ENCODE peak calls at places on chromosomes 11 and 22, in eight cellular contexts. V, E, H, L, P, R, B and Z are unnamed samples.

GRCh38 chr22:22770280-22770871 is 117.2 kb upstream of the IGLL5 start:
- DNase-seq in V (peak; percentile 20), L (peak; percentile 55), B (peak; percentile 22), H (no peak), R (no peak), P (peak; percentile 20), E (no peak), Z (peak; percentile 4)

GRCh38 chr11:57801185-57801490 is 39.5 kb downstream of the CTNND1 start:
- DNase-seq in H (no peak), V (no peak), P (no peak), R (no peak), L (no peak), B (no peak), E (no peak), Z (no peak)

GRCh38 chr11:68342459-68343158 is 30.2 kb downstream of the LRP5 start:
- DNase-seq in P (no peak), R (no peak), H (no peak), E (no peak), L (peak; percentile 60), B (peak; percentile 56), V (peak; percentile 65), Z (peak; percentile 73)

GRCh38 chr11:82682003-82682751 is 51.5 kb downstream of the FAM181B start:
- DNase-seq in B (peak; percentile 72), H (peak; percentile 78), P (peak; percentile 35), R (peak; percentile 57), E (no peak), V (peak; percentile 25), L (no peak), Z (peak; percentile 70)

GRCh38 chr22:23984430-23984829 is 4.5 kb downstream of the GSTT2 start:
- DNase-seq in H (no peak), P (peak; percentile 66), R (no peak), B (peak; percentile 12), V (no peak), L (no peak), E (no peak), Z (peak; percentile 11)

GRCh38 chr22:29799217-29799680 is 32.1 kb downstream of the UQCR10 start:
- DNase-seq in H (peak; percentile 99), V (peak; percentile 94), L (peak; percentile 95), B (peak; percentile 91), E (peak; percentile 90), R (peak; percentile 94), P (no peak), Z (peak; percentile 85)

GRCh38 chr22:19941365-19942070 is at the start of the genes COMT and TXNRD2:
- DNase-seq in V (peak; percentile 68), E (peak; percentile 95), P (peak; percentile 61), R (no peak), B (no peak), L (peak; percentile 81), H (peak; percentile 65), Z (peak; percentile 55)

GRCh38 chr11:93567406-93567819 is 24.2 kb upstream of the SMCO4 start:
- DNase-seq in P (no peak), H (peak; percentile 50), L (peak; percentile 90), E (no peak), V (peak; percentile 91), R (no peak), B (no peak), Z (peak; percentile 32)

GRCh38 chr11:121194731-121195596 is 93.9 kb downstream of the TECTA start:
- DNase-seq in V (peak; percentile 59), B (peak; percentile 58), P (peak; percentile 48), E (no peak), L (peak; percentile 39), R (peak; percentile 18), H (peak; percentile 57), Z (peak; percentile 65)

GRCh38 chr22:39152024-39152510 is 413 bp downstream of the CBX7 start:
- DNase-seq in V (no peak), B (no peak), P (no peak), R (no peak), L (no peak), E (no peak), H (no peak), Z (no peak)

GRCh38 chr22:38760477-38761201 is 4.8 kb upstream of the SUN2 start:
- DNase-seq in R (no peak), B (no peak), P (no peak), L (no peak), V (no peak), H (no peak), E (no peak), Z (no peak)

GRCh38 chr22:49562685-49563249 is 264.9 kb downstream of the BRD1 start:
- DNase-seq in R (no peak), H (no peak), V (no peak), B (no peak), L (no peak), E (no peak), P (no peak), Z (no peak)

GRCh38 chr22:36977401-36977861 is 41.8 kb downstream of the TST start:
- DNase-seq in V (peak; percentile 63), L (peak; percentile 67), P (peak; percentile 71), R (no peak), E (peak; percentile 94), B (peak; percentile 8), H (peak; percentile 25), Z (peak; percentile 12)

GRCh38 chr22:24208012-24208749 is 26.9 kb downstream of the SUSD2 start:
- DNase-seq in V (peak; percentile 79), B (peak; percentile 99), E (no peak), R (peak; percentile 93), L (peak; percentile 58), H (peak; percentile 97), P (no peak), Z (peak; percentile 98)

GRCh38 chr11:83459802-83460201 is 173.6 kb upstream of the CCDC90B start:
- DNase-seq in P (no peak), H (no peak), E (no peak), B (peak; percentile 73), V (no peak), L (no peak), R (no peak), Z (no peak)

GRCh38 chr11:10925149-10925926 is 67.5 kb upstream of the ZBED5 start:
- DNase-seq in H (no peak), B (no peak), V (no peak), L (no peak), P (no peak), E (no peak), R (no peak), Z (no peak)

GRCh38 chr22:20241579-20242392 is 26.3 kb downstream of the RTN4R start:
- DNase-seq in P (no peak), E (no peak), R (no peak), L (no peak), V (no peak), B (no peak), H (no peak), Z (no peak)

GRCh38 chr11:118785362-118785761 is 5.6 kb downstream of the DDX6 start:
- DNase-seq in V (no peak), P (no peak), R (no peak), L (no peak), H (peak; percentile 26), B (peak; percentile 25), E (no peak), Z (peak; percentile 32)

GRCh38 chr11:17432041-17432440 is 43.6 kb upstream of the KCNJ11 start:
- DNase-seq in R (no peak), E (peak; percentile 44), P (no peak), V (no peak), B (no peak), L (no peak), H (no peak), Z (no peak)

GRCh38 chr22:45629469-45630089 is 42.1 kb upstream of the ATXN10 start:
- DNase-seq in L (no peak), R (no peak), H (no peak), V (no peak), E (peak; percentile 29), P (no peak), B (no peak), Z (no peak)

GRCh38 chr22:36934153-36934939 is 20.9 kb downstream of the CSF2RB start:
- DNase-seq in H (no peak), R (no peak), E (no peak), V (no peak), L (no peak), P (no peak), B (peak; percentile 3), Z (no peak)

GRCh38 chr11:12150831-12151382 is 40.5 kb downstream of the MICAL2 start:
- DNase-seq in P (no peak), R (no peak), V (no peak), E (peak; percentile 15), B (peak; percentile 39), H (no peak), L (no peak), Z (peak; percentile 81)

GRCh38 chr11:9868641-9869040 is 204.8 kb downstream of the SWAP70 start:
- DNase-seq in H (no peak), P (no peak), B (peak; percentile 13), R (no peak), V (no peak), L (no peak), E (no peak), Z (no peak)

DNA sequence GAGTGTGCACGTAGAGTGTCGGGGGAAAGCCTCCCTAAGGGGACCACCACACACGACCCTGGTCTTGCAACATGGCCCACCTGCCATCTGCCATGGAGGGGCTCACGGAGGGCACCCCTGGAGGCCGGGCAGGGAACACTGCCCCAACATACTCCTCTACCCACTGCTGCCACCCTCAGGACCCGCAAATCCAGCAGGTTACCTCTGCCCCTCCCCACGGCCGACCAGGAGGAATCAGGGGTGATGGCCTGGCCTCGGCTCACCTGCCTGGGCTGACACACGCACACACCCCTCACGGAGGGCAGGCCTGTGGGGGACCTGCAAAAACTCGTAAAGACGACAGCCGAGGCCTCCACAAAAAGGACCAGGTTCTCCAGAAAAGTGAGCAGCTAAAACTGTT is 30.2 kb downstream of the CHID1 start:
- DNase-seq in E (no peak), P (no peak), V (no peak), B (no peak), L (no peak), R (no peak), H (no peak), Z (no peak)
- H3K4me3 ChIP-seq in E (no peak overlapping the region), P (no peak overlapping the region), V (no peak overlapping the region), B (no peak overlapping the region), L (no peak overlapping the region), R (no peak overlapping the region), H (no peak overlapping the region), Z (no peak overlapping the region)

GRCh38 chr11:66619080-66619554 is 2.7 kb downstream of the RBM14 start:
- DNase-seq in L (no peak), E (no peak), V (peak; percentile 38), R (no peak), H (peak; percentile 75), B (peak; percentile 93), P (peak; percentile 83), Z (peak; percentile 74)
- H3K4me3 ChIP-seq in L (peak overlapping the region; percentile 90), E (peak overlapping the region; percentile 91), V (no peak overlapping the region), R (peak overlapping the region; percentile 88), H (peak overlapping the region; percentile 97), B (peak overlapping the region; percentile 78), P (peak overlapping the region; percentile 99), Z (peak overlapping the region; percentile 91)

GRCh38 chr11:127627629-127628462 is 627.3 kb upstream of the KIRREL3 start:
- DNase-seq in H (no peak), R (no peak), E (no peak), L (no peak), B (peak; percentile 7), V (peak; percentile 75), P (no peak), Z (no peak)
- H3K4me3 ChIP-seq in H (no peak overlapping the region), R (no peak overlapping the region), E (no peak overlapping the region), L (no peak overlapping the region), B (no peak overlapping the region), V (no peak overlapping the region), P (no peak overlapping the region), Z (no peak overlapping the region)

DNA sequence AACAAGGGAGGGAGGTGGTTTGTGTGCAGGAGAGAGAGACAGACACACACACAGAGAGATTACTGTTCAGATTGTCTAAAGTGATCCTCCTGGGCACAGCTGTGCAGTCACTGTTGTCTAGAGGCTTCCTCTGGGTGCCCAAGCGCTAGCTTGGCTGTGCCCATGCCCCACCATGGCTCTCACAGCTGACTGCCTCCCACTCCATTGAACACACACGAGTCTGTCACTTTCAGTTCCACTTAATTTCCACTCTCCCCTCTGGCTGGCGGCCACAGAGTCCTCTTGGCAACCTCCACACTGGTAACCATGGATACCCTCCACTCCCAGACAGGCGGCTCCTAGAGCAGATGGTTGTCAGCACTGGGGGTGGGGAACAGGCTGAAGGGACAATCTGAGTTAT is 29.1 kb downstream of the MAP6 start:
- DNase-seq in H (peak; percentile 65), P (no peak), R (no peak), E (peak; percentile 83), L (peak; percentile 66), B (no peak), V (peak; percentile 82), Z (peak; percentile 59)
- H3K4me3 ChIP-seq in H (no peak overlapping the region), P (no peak overlapping the region), R (no peak overlapping the region), E (no peak overlapping the region), L (no peak overlapping the region), B (no peak overlapping the region), V (no peak overlapping the region), Z (no peak overlapping the region)